ENCODE peak calls at places on chromosomes 16 and 17, in eight cellular contexts. U, E, B, D, C, I, P and M are unnamed samples.

GRCh38 chr17:6556121-6557039 is at the start of gene PITPNM3:
- DNase-seq in U (peak; percentile 40), E (peak; percentile 61), B (no peak), D (peak; percentile 59), C (peak; percentile 75), I (peak; percentile 58), P (peak; percentile 42), M (peak; percentile 80)

GRCh38 chr17:1568950-1569810 is 6.6 kb upstream of the PITPNA start:
- DNase-seq in U (no peak), E (no peak), B (no peak), D (no peak), C (no peak), I (no peak), P (no peak), M (no peak)

GRCh38 chr17:19457046-19457445 is 46.0 kb downstream of the RNF112 start:
- DNase-seq in U (no peak), E (no peak), B (no peak), D (no peak), C (no peak), I (no peak), P (no peak), M (peak; percentile 57)

GRCh38 chr16:80751167-80751566 is 53.2 kb downstream of the CDYL2 start:
- DNase-seq in U (no peak), E (no peak), B (no peak), D (peak; percentile 78), C (no peak), I (peak; percentile 72), P (no peak), M (no peak)

GRCh38 chr16:71637398-71637797 is 11.4 kb downstream of the MARVELD3 start:
- DNase-seq in U (no peak), E (no peak), B (no peak), D (peak; percentile 67), C (no peak), I (peak; percentile 79), P (no peak), M (peak; percentile 91)

GRCh38 chr16:86346034-86346433 is 164.3 kb upstream of the FOXF1 start:
- DNase-seq in U (no peak), E (no peak), B (no peak), D (no peak), C (no peak), I (no peak), P (no peak), M (no peak)

GRCh38 chr17:44922136-44922535 is 6.8 kb upstream of the GFAP start:
- DNase-seq in U (no peak), E (no peak), B (no peak), D (no peak), C (no peak), I (no peak), P (peak; percentile 4), M (peak; percentile 47)

GRCh38 chr16:30186782-30187555 is 3.6 kb downstream of the CORO1A start:
- DNase-seq in U (peak; percentile 87), E (peak; percentile 58), B (peak; percentile 70), D (peak; percentile 74), C (peak; percentile 45), I (peak; percentile 58), P (peak; percentile 75), M (peak; percentile 93)

GRCh38 chr17:20266806-20267458 is 200.4 kb downstream of the LGALS9B start:
- DNase-seq in U (no peak), E (peak; percentile 24), B (no peak), D (peak; percentile 55), C (no peak), I (peak; percentile 56), P (no peak), M (peak; percentile 35)

GRCh38 chr17:74742153-74742515 is 5.1 kb downstream of the RAB37 start:
- DNase-seq in U (no peak), E (no peak), B (no peak), D (peak; percentile 20), C (no peak), I (no peak), P (no peak), M (peak; percentile 64)

GRCh38 chr17:41284546-41284945 is 9.0 kb downstream of the KRTAP9-7 start:
- DNase-seq in U (no peak), E (no peak), B (no peak), D (no peak), C (no peak), I (no peak), P (no peak), M (no peak)

GRCh38 chr16:968620-969019 is 2.2 kb downstream of the LMF1 start:
- DNase-seq in U (no peak), E (no peak), B (no peak), D (no peak), C (no peak), I (no peak), P (no peak), M (peak; percentile 62)

DNA sequence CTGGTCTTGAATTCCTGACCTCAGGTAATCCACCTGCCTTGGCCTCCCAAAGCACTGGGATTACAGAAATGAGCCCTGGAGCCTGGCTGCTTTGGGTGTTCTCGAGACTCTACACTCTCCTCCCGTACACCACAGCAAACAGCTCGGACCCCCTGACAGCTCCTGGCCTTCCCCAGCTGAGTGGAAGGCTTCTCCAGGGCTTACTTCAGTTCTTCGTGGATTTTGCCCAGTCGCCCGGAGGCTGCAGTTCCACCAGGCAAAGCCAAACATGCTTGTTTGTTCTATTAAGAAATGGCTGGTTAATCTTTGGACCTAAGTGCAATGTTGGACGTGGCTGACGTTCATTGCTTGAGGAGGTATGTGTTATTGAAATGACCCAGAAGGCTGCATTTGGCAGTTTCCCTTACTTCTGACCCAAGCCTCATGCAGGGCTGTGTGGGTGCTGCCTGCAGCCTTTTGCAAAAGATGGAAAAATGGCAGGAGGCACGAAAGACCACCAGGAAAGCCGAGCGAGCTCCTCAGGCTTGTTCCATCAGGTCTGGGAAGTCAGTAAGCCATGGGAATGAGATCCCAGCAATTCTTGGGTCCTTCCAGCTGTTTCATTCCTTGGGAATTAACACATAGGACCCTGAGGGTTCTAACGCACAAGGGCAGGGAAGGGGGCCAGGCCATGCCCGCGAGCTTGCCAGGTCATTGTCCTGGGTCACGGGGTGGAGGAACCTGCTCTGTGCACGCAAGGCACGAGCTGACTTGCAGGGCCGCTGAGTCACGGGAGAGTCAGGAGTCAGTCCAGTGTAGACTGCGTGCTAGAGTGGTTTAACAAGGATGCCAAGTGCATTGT is 23.9 kb upstream of the KLHDC4 start:
- DNase-seq in U (peak; percentile 60), E (no peak), B (no peak), D (peak; percentile 58), C (no peak), I (peak; percentile 91), P (no peak), M (no peak)
- H3K4me3 ChIP-seq in U (no peak overlapping the region), E (no peak overlapping the region), B (no peak overlapping the region), D (no peak overlapping the region), C (no peak overlapping the region), I (no peak overlapping the region), P (no peak overlapping the region), M (no peak overlapping the region)

GRCh38 chr16:75236736-75237397 is 14.6 kb downstream of the BCAR1 start:
- DNase-seq in U (no peak), E (peak; percentile 24), B (no peak), D (no peak), C (no peak), I (no peak), P (no peak), M (no peak)
- H3K4me1 ChIP-seq in U (peaks cover 75% of the 10 kb centered on the region), E (peaks cover 15% of the 10 kb centered on the region), B (peaks cover 39% of the 10 kb centered on the region), D (peaks cover 45% of the 10 kb centered on the region), C (peaks cover 41% of the 10 kb centered on the region), I (peaks cover 27% of the 10 kb centered on the region), P (peaks cover 14% of the 10 kb centered on the region), M (no peaks in the 10 kb centered on the region)

GRCh38 chr17:4945176-4945943 is 3.0 kb downstream of the PFN1 start:
- DNase-seq in U (peak; percentile 79), E (peak; percentile 83), B (peak; percentile 72), D (peak; percentile 92), C (no peak), I (peak; percentile 96), P (peak; percentile 88), M (peak; percentile 81)
- H3K4me3 ChIP-seq in U (peak overlapping the region; percentile 100), E (no peak overlapping the region), B (no peak overlapping the region), D (peak overlapping the region; percentile 98), C (peak overlapping the region; percentile 99), I (peak overlapping the region; percentile 93), P (no peak overlapping the region), M (peak overlapping the region; percentile 91)

GRCh38 chr17:38463451-38463858 is 35.2 kb downstream of the ARHGAP23 start:
- DNase-seq in U (no peak), E (no peak), B (no peak), D (no peak), C (no peak), I (peak; percentile 17), P (no peak), M (no peak)
- H3K4me1 ChIP-seq in U (peaks cover 79% of the 10 kb centered on the region), E (peaks cover 19% of the 10 kb centered on the region), B (peaks cover 32% of the 10 kb centered on the region), D (peaks cover 28% of the 10 kb centered on the region), C (peaks cover 9% of the 10 kb centered on the region), I (peaks cover 40% of the 10 kb centered on the region), P (peaks cover 12% of the 10 kb centered on the region), M (peaks cover 5% of the 10 kb centered on the region)

GRCh38 chr17:55664287-55664686 is 58.4 kb downstream of the TMEM100 start:
- DNase-seq in U (no peak), E (no peak), B (no peak), D (no peak), C (no peak), I (no peak), P (no peak), M (no peak)
- H3K4me3 ChIP-seq in U (no peak overlapping the region), E (no peak overlapping the region), B (no peak overlapping the region), D (no peak overlapping the region), C (no peak overlapping the region), I (no peak overlapping the region), P (no peak overlapping the region), M (no peak overlapping the region)

GRCh38 chr16:89437991-89438390 is 52.4 kb downstream of the ANKRD11 start:
- DNase-seq in U (no peak), E (no peak), B (no peak), D (no peak), C (peak; percentile 52), I (no peak), P (no peak), M (no peak)
- H3K4me1 ChIP-seq in U (peaks cover 99% of the 10 kb centered on the region), E (peaks cover 23% of the 10 kb centered on the region), B (peaks cover 40% of the 10 kb centered on the region), D (peaks cover 30% of the 10 kb centered on the region), C (peaks cover 10% of the 10 kb centered on the region), I (peaks cover 18% of the 10 kb centered on the region), P (peaks cover 18% of the 10 kb centered on the region), M (peaks cover 5% of the 10 kb centered on the region)

DNA sequence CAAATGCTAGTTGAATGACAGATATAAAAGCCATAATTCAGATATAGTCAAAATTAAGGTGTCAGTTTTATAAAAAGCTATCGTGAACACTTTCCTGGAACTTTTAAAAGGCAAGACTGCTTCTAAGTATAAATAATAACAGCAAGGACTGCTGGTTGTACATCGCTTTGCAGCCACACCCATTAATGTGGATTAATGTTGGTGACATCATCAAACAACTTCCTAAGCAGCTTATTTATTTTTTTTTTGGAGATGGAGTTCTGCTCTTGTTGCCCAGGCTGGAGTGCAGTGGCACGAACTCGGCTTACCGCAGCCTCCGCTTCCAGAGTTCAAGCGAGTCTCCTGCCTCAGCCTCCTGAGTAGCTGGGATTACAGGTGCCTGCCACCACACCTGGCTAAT is 4.6 kb downstream of the GNA13 start:
- DNase-seq in U (no peak), E (no peak), B (no peak), D (no peak), C (no peak), I (no peak), P (no peak), M (no peak)
- H3K4me3 ChIP-seq in U (no peak overlapping the region), E (no peak overlapping the region), B (no peak overlapping the region), D (no peak overlapping the region), C (no peak overlapping the region), I (no peak overlapping the region), P (no peak overlapping the region), M (no peak overlapping the region)